ENCODE peak calls at places on chromosomes 11 and 22, in five cellular contexts. U is mesendoderm, F is uterus, H is right lobe of liver, W is ascending aorta. M is an unnamed sample.

GRCh38 chr11:36703055-36703404 is 105.0 kb upstream of the RAG2 start:
- DNase-seq in U (peak; percentile 10), F (no peak), H (no peak), W (no peak), M (no peak)

GRCh38 chr22:44621401-44622146 is 80.4 kb upstream of the PRR5 start:
- DNase-seq in F (no peak), U (no peak), H (no peak), W (no peak), M (no peak)

GRCh38 chr11:74138572-74138971 is 32.2 kb downstream of the C2CD3 start:
- DNase-seq in U (peak; percentile 83), W (no peak), H (no peak), F (peak; percentile 26), M (peak; percentile 81)

GRCh38 chr11:2377511-2378443 is 667 bp downstream of the CD81 start:
- DNase-seq in F (peak; percentile 82), H (peak; percentile 72), U (peak; percentile 69), W (peak; percentile 87), M (no peak)

GRCh38 chr11:130095326-130095725 is 25.6 kb downstream of the APLP2 start:
- DNase-seq in F (no peak), H (no peak), U (no peak), W (no peak), M (no peak)

GRCh38 chr11:34874202-34874601 is 42.0 kb downstream of the APIP start:
- DNase-seq in W (no peak), U (no peak), F (no peak), H (peak; percentile 65), M (no peak)

GRCh38 chr11:57791321-57792059 is 29.9 kb downstream of the CTNND1 start:
- DNase-seq in W (no peak), U (no peak), H (no peak), F (no peak), M (no peak)

GRCh38 chr11:17439316-17439782 is 37.3 kb downstream of the ABCC8 start:
- DNase-seq in H (no peak), W (no peak), U (peak; percentile 22), F (no peak), M (no peak)

GRCh38 chr22:22480940-22481339 is 27.6 kb downstream of the ZNF280B start:
- DNase-seq in W (no peak), F (no peak), U (no peak), H (no peak), M (no peak)

GRCh38 chr11:94776351-94777321 is 8.5 kb downstream of the AMOTL1 start:
- DNase-seq in H (peak; percentile 55), F (peak; percentile 32), U (peak; percentile 86), W (no peak), M (no peak)

GRCh38 chr11:18632841-18633240 is 1.3 kb downstream of the SPTY2D1 start:
- DNase-seq in H (no peak), W (no peak), F (no peak), U (no peak), M (no peak)
- H3K4me1 ChIP-seq in H (peaks cover 11% of the 10 kb centered on the region), W (no peaks in the 10 kb centered on the region), F (peaks cover 11% of the 10 kb centered on the region), U (no peaks in the 10 kb centered on the region), M (peaks cover 5% of the 10 kb centered on the region)

DNA sequence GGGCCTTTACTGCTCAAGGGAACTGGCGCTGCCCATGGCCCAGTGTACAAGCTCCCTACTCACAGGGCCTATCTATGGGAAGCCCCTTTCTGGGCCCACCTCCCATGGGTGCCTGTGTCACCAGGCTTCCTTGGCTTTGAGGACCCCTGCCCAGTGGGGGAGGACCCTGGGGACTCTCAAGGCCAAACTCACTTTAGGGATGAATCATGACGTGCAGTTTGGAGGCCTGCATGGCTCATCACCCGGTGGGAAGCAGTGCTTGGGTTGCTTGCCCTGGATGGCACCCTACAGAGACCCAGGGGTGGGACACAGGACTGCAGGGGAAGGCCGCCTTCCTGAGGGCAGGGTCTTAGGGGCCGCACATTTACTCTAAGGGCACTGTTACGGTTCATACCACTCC is 16.5 kb downstream of the KCTD21 start:
- DNase-seq in U (no peak), W (no peak), F (no peak), H (no peak), M (no peak)
- H3K4me1 ChIP-seq in U (peaks cover 3% of the 10 kb centered on the region), W (peaks cover 6% of the 10 kb centered on the region), F (no peaks in the 10 kb centered on the region), H (peaks cover 40% of the 10 kb centered on the region), M (peaks cover 14% of the 10 kb centered on the region)

GRCh38 chr11:120385110-120385509 is 48.9 kb downstream of the ARHGEF12 start:
- DNase-seq in W (no peak), U (peak; percentile 80), F (no peak), H (no peak), M (no peak)
- H3K4me1 ChIP-seq in W (no peaks in the 10 kb centered on the region), U (peaks cover 6% of the 10 kb centered on the region), F (peaks cover 7% of the 10 kb centered on the region), H (peaks cover 7% of the 10 kb centered on the region), M (no peaks in the 10 kb centered on the region)

GRCh38 chr11:118223992-118224391 is 819 bp downstream of the JAML start:
- DNase-seq in W (no peak), H (no peak), F (no peak), U (no peak), M (no peak)
- H3K4me1 ChIP-seq in W (no peaks in the 10 kb centered on the region), H (no peaks in the 10 kb centered on the region), F (no peaks in the 10 kb centered on the region), U (no peaks in the 10 kb centered on the region), M (no peaks in the 10 kb centered on the region)

GRCh38 chr22:38490475-38490874 is 15.6 kb downstream of the DDX17 start:
- DNase-seq in F (no peak), U (no peak), H (no peak), W (no peak), M (no peak)
- H3K4me1 ChIP-seq in F (no peaks in the 10 kb centered on the region), U (no peaks in the 10 kb centered on the region), H (peaks cover 13% of the 10 kb centered on the region), W (peaks cover 5% of the 10 kb centered on the region), M (peaks cover 12% of the 10 kb centered on the region)

GRCh38 chr11:355581-356458 is 13.5 kb upstream of the B4GALNT4 start:
- DNase-seq in F (peak; percentile 98), U (peak; percentile 98), W (peak; percentile 96), H (peak; percentile 97), M (peak; percentile 97)

GRCh38 chr11:353315-353857 is 15.9 kb upstream of the B4GALNT4 start:
- DNase-seq in W (peak; percentile 93), U (peak; percentile 57), F (peak; percentile 91), H (peak; percentile 96), M (no peak)

GRCh38 chr11:351411-351810 is 17.9 kb upstream of the B4GALNT4 start:
- DNase-seq in U (no peak), W (no peak), F (peak; percentile 25), H (no peak), M (no peak)

GRCh38 chr11:350723-351255 is 18.5 kb upstream of the B4GALNT4 start:
- DNase-seq in U (peak; percentile 61), H (no peak), F (peak; percentile 18), W (no peak), M (no peak)

DNA sequence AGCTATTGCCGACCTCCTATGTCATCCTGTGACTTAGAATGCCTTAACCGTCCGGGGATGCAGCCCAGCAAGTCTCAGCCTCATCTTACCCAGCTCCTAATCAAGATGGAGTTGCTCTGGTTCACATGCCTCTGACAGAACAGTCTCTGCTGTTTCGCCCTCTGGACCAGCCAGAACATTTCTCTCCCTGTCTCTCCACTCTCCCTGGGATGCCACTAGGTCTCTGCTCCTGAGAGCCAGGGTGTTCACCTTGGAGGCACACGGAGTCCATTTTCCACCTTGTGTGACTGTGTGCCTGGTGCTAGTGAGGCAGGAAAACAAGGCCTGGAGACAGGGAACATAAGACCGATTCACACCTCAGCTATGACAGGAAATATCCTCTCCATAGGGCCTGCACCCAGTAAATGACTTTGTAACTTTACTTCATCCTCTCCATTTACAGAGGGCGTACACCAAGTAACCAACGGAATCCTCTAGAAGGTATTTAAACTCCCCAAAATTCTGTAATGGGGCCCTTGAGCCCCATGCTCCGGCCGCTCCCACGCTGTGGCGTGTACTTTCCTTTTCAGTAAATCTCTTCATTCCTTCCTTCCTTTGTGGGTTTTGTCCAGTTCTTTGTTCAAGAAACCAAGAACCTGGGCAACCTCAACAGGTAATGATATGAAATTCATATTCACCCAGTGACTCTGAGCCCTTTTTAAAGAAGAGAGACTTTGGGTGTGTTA is 16.7 kb upstream of the B4GALNT4 start:
- DNase-seq in W (no peak), H (no peak), U (no peak), F (no peak), M (no peak)
- H3K4me1 ChIP-seq in W (peaks cover 26% of the 10 kb centered on the region), H (peaks cover 34% of the 10 kb centered on the region), U (peaks cover 8% of the 10 kb centered on the region), F (peaks cover 11% of the 10 kb centered on the region), M (peaks cover 9% of the 10 kb centered on the region)

GRCh38 chr11:46616551-46617450 is at the start of gene HARBI1:
- DNase-seq in F (peak; percentile 79), U (peak; percentile 93), W (peak; percentile 94), H (peak; percentile 94), M (peak; percentile 89)
- H3K4me1 ChIP-seq in F (no peaks in the 10 kb centered on the region), U (no peaks in the 10 kb centered on the region), W (peaks cover 3% of the 10 kb centered on the region), H (peaks cover 12% of the 10 kb centered on the region), M (peaks cover 12% of the 10 kb centered on the region)

GRCh38 chr22:48739348-48740085 is 1088.2 kb downstream of the BRD1 start:
- DNase-seq in U (no peak), H (peak; percentile 31), F (no peak), W (peak; percentile 35), M (no peak)
- H3K4me1 ChIP-seq in U (no peaks in the 10 kb centered on the region), H (no peaks in the 10 kb centered on the region), F (no peaks in the 10 kb centered on the region), W (no peaks in the 10 kb centered on the region), M (no peaks in the 10 kb centered on the region)

DNA sequence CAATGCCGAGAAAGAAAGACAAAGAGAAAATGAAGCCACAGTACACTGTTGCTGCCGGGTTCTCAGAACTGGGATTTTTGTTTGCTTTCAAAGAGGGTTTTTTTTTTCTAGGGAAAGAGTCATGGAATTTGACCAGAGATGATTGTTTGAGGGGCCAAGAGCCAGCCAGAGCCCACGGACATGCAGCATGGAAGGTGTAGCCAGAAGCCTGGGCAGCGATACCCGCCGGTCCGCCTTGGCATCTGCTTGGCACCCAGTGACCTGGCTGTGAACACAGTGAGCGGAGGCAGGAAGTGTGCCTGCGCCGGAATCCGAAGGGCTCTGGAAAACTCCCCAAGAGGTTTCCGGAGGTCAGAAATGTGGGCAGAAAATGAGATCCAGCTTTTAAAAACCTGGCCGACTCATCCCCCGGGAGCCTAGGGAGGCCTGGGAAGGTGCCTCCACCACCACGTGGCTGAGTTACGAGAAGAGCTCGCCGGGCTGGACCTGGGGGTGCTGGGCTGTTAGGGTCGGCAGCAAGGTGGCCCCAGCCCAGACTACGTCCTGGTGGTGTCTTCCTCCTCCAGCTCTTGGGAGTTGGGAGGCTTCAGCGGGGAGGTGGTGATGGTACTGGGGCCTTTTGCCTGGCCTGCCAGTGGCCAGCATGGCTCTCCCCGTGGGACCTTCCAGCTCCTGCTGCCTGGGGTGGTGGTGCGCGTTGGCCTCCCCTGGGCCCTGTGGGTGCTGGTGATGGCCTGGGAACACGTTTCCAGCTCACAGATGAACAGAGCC is 61.6 kb upstream of the PPARA start:
- DNase-seq in H (peak; percentile 83), F (peak; percentile 64), U (no peak), W (peak; percentile 91), M (no peak)
- H3K4me1 ChIP-seq in H (peaks cover 70% of the 10 kb centered on the region), F (peaks cover 42% of the 10 kb centered on the region), U (no peaks in the 10 kb centered on the region), W (peaks cover 44% of the 10 kb centered on the region), M (peaks cover 73% of the 10 kb centered on the region)

GRCh38 chr22:50193621-50194020 is 7.2 kb upstream of the SELENOO start:
- DNase-seq in U (no peak), H (no peak), F (no peak), W (no peak), M (no peak)
- H3K4me1 ChIP-seq in U (peaks cover 2% of the 10 kb centered on the region), H (peaks cover 35% of the 10 kb centered on the region), F (no peaks in the 10 kb centered on the region), W (peaks cover 9% of the 10 kb centered on the region), M (peaks cover 27% of the 10 kb centered on the region)

M was measured in SJSA1.